ENCODE peak calls at places on chromosomes 11 and 22, in eight cellular contexts. R is hypothalamus; D is NCI-H2029; N is RWPE1; S is activated T-helper 1 cell treated with anti-CD3 and anti-CD28 coated beads, Interleukin-12 subunit alpha, Interleukin-12 subunit beta, Interleukin-2, Interleukin-4 antibody, amounts not matched to agents 30 ng/mL and 10 ng/mL and 1 ng/mL, durations not matched to agents 14 hours and 24 hours and 36 hours; B is pancreas; V is HCT116; U is T-helper 2 cell. C is an unnamed sample.
A peak's percentile ranks its signal among the peaks of the same experiment; 100 is the strongest.

GRCh38 chr22:35838849-35839646 is 121.4 kb downstream of the APOL5 start:
- DNase-seq in S (no peak), D (no peak), R (peak; percentile 5), V (peak; percentile 24), N (peak; percentile 16), B (no peak), U (no peak), C (no peak)

GRCh38 chr22:47278655-47279054 is 516.2 kb downstream of the TBC1D22A start:
- DNase-seq in R (no peak), D (no peak), V (no peak), N (no peak), S (no peak), U (no peak), B (no peak), C (no peak)

GRCh38 chr11:96424693-96425092 is 34.9 kb downstream of the JRKL start:
- DNase-seq in V (no peak), N (no peak), S (no peak), U (no peak), R (no peak), D (no peak), B (no peak), C (no peak)

GRCh38 chr11:31780078-31780971 is 30.8 kb downstream of the PAX6 start:
- DNase-seq in U (no peak), B (no peak), S (no peak), D (no peak), V (no peak), R (no peak), N (no peak), C (no peak)

GRCh38 chr22:44399906-44400762 is 87.4 kb upstream of the SHISAL1 start:
- DNase-seq in S (no peak), U (no peak), D (peak; percentile 20), V (no peak), R (no peak), N (no peak), B (no peak), C (no peak)

GRCh38 chr11:70090989-70091388 is 12.9 kb downstream of the ANO1 start:
- DNase-seq in V (no peak), D (no peak), S (no peak), U (no peak), R (peak; percentile 14), B (no peak), N (no peak), C (no peak)

GRCh38 chr11:129846508-129847335 is 31.1 kb downstream of the TMEM45B start:
- DNase-seq in B (no peak), D (peak; percentile 51), N (peak; percentile 67), U (no peak), V (no peak), S (no peak), R (no peak), C (no peak)

GRCh38 chr11:55847453-55847852 is 8.9 kb downstream of the OR5D16 start:
- DNase-seq in N (no peak), V (no peak), R (no peak), S (no peak), U (no peak), D (no peak), B (no peak), C (no peak)

GRCh38 chr11:15123849-15124248 is 9.1 kb downstream of the INSC start:
- DNase-seq in D (no peak), U (no peak), N (peak; percentile 76), R (no peak), S (no peak), V (peak; percentile 23), B (no peak), C (peak; percentile 83)

GRCh38 chr11:124108158-124108557 is 7.1 kb upstream of the VWA5A start:
- DNase-seq in D (no peak), B (no peak), S (no peak), R (no peak), U (no peak), V (peak; percentile 22), N (no peak), C (no peak)

GRCh38 chr22:39907605-39908097 is 6.8 kb downstream of the GRAP2 start:
- DNase-seq in N (no peak), U (no peak), R (no peak), B (no peak), D (no peak), S (no peak), V (no peak), C (no peak)

GRCh38 chr22:37331811-37332536 is 49.7 kb downstream of the CYTH4 start:
- DNase-seq in B (no peak), D (no peak), V (no peak), U (no peak), S (no peak), N (no peak), R (no peak), C (no peak)

C was measured in COLO829.